ENCODE peak calls at places on chromosomes 7 and 10, in four cellular contexts. R is OCI-LY7, K is fibroblast of lung, C is astrocyte. J is an unnamed sample.
A peak's percentile ranks its signal among the peaks of the same experiment; 100 is the strongest.

GRCh38 chr10:86758231-86759072 is 2.0 kb downstream of the BMPR1A start:
- DNase-seq in K (peak; percentile 48), C (no peak), R (no peak), J (no peak)

GRCh38 chr10:19929466-19930140 is 113.4 kb downstream of the PLXDC2 start:
- DNase-seq in R (no peak), K (peak; percentile 87), C (peak; percentile 86), J (peak; percentile 84)

GRCh38 chr10:100816671-100817070 is 71.3 kb downstream of the PAX2 start:
- DNase-seq in C (no peak), K (no peak), R (no peak), J (no peak)

GRCh38 chr7:4943297-4943696 is 15.7 kb downstream of the MMD2 start:
- DNase-seq in C (no peak), R (no peak), K (no peak), J (no peak)

GRCh38 chr7:70380315-70381027 is 751.5 kb upstream of the GALNT17 start:
- DNase-seq in C (peak; percentile 63), K (peak; percentile 71), R (no peak), J (peak; percentile 86)

GRCh38 chr10:624605-625334 is 64.7 kb downstream of the DIP2C start:
- DNase-seq in R (no peak), C (peak; percentile 88), K (peak; percentile 91), J (peak; percentile 97)

GRCh38 chr7:77258593-77258992 is 59.0 kb upstream of the FGL2 start:
- DNase-seq in C (no peak), R (no peak), K (no peak), J (no peak)

GRCh38 chr10:43627942-43628341 is 20.7 kb downstream of the ZNF32 start:
- DNase-seq in K (no peak), R (no peak), C (no peak), J (no peak)

GRCh38 chr7:18350678-18351077 is 144.9 kb upstream of the HDAC9 start:
- DNase-seq in K (no peak), R (no peak), C (no peak), J (no peak)

GRCh38 chr10:93999401-93999851 is 5.7 kb downstream of the PLCE1 start:
- DNase-seq in C (peak; percentile 91), R (no peak), K (peak; percentile 93), J (peak; percentile 95)

GRCh38 chr10:73931767-73932624 is 21.1 kb downstream of the PLAU start:
- DNase-seq in R (peak; percentile 33), K (peak; percentile 34), C (no peak), J (no peak)

GRCh38 chr7:4837041-4837813 is 24.6 kb downstream of the PAPOLB start:
- DNase-seq in K (no peak), C (no peak), R (no peak), J (peak; percentile 87)

GRCh38 chr10:113056468-113057021 is 106.5 kb downstream of the TCF7L2 start:
- DNase-seq in C (peak; percentile 89), R (no peak), K (peak; percentile 90), J (no peak)

GRCh38 chr7:155206286-155207020 is 91.2 kb upstream of the INSIG1 start:
- DNase-seq in R (peak; percentile 86), K (peak; percentile 91), C (peak; percentile 90), J (peak; percentile 97)

GRCh38 chr10:72272689-72273409 is 875 bp upstream of the DDIT4 start:
- DNase-seq in C (peak; percentile 85), R (peak; percentile 86), K (peak; percentile 92), J (peak; percentile 95)

DNA sequence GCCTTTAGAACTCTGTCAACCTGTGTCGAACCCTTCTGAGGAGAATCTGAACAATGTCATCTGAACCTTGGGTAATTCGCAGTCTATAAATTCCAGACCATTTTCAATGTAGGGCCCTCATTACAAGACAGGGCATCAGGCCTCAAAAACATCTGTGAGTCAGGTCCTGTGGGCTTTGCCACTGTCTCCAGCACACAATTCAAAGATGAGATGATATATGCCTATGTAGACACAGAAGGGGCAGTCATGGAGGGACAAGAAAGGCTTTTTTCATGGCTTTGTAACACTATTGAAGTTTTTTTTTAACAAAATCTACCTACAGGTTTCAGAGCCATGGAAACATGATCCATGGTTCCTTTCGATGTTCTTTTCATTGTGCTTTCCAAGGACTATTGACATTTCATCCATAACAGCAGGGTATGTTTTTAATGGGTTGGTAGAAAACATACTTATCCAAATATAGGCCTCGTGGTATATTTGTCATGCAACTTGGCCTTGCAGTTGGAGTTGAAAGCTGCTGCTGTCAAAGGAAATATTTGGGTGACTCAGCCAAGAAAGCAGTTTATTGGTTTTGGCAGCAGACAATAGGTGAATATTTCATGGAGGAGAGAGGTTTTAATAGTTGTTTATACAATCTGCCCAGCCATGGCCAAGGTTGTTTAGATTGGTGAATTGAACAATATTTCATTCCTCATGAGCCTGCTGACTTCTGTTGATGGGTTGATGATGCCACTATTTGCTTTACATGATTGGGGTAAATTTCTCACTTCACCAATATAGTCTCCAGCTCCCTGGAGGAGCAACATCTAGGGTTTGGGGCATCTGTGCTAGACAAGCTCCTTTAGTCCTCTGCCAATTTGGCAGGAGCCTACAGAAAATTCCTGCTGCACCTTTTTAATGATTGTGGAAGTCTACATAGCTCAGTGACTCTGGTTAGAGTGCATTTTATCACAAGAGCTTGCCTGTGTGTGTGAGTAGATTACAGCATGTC is 158.4 kb upstream of the TMEM72 start:
- DNase-seq in K (peak; percentile 100), C (peak; percentile 100), R (no peak), J (peak; percentile 80)
- H2AFZ ChIP-seq in K (no peak overlapping the region), C (no peak overlapping the region), R (no peak overlapping the region), J (no peak overlapping the region)

DNA sequence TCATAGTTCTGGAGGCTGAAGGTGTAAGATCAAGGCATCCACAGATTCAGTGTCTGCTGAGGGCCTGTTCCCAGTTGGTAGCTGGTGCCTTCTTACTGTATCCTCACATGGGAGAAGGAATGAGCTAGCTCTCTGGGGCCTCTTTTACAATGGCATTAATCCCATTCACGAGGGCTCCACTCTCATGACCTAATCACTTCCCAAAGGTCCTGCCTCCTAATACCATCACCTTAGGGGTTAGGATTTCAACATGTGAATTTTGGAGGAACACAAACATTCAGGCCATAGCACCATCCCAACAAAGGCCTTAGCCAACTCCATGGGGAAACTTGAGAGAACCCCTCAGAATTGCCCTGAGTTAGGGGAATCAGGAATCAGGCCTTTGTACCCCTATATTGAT is 66.1 kb upstream of the CREB5 start:
- DNase-seq in K (no peak), C (no peak), R (no peak), J (no peak)
- H2AFZ ChIP-seq in K (no peak overlapping the region), C (no peak overlapping the region), R (no peak overlapping the region), J (no peak overlapping the region)

DNA sequence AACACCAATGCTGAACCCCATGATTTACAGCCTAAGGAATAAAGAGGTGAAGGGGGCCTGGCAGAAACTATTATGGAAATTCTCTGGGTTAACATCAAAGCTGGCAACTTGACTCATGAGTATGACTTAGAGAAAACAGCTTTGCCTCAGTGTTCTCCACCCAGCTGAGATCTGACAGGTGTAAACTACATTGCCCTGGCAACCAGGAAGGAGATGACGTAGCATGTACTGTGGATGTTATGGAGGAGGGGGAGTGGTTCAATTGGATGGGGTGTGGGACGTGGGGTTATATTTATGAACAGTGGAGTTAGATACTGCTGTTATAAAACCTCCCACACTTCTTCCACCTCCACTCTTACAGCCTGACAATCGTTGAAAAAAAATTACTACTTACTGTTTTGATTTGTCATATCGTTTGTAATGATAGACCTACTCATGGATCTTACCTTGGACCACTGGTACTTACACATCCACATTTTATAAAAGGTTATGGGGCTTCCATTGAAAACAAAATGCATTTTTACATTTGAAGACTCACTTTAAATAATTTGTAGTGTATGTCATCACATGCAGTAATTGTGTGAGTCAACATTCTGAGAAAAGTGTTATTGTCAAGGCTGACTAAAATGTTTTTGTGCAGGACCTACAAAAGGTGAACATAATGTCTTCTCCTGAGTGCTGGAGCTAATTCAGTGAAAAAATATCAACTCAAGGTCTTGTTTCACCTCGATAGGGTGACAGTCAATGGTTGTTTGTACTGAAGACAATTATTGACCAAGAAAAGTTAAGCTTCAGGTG is 6.4 kb downstream of the OR2F1 start:
- DNase-seq in K (no peak), C (no peak), R (no peak), J (no peak)
- H2AFZ ChIP-seq in K (no peak overlapping the region), C (no peak overlapping the region), R (no peak overlapping the region), J (no peak overlapping the region)

GRCh38 chr10:88493676-88494483 is 89.2 kb downstream of the RNLS start:
- DNase-seq in R (peak; percentile 4), C (peak; percentile 75), K (peak; percentile 83), J (peak; percentile 64)
- H2AFZ ChIP-seq in R (peak overlapping the region; percentile 25), C (peak overlapping the region; percentile 12), K (peak overlapping the region; percentile 43), J (peak overlapping the region; percentile 47)

GRCh38 chr7:20238268-20238753 is 21.1 kb upstream of the MACC1 start:
- DNase-seq in R (no peak), K (no peak), C (no peak), J (no peak)

GRCh38 chr7:20238754-20239324 is 21.7 kb upstream of the MACC1 start:
- DNase-seq in C (peak; percentile 73), R (no peak), K (peak; percentile 73), J (no peak)

GRCh38 chr7:20236790-20237189 is 19.6 kb upstream of the MACC1 start:
- DNase-seq in K (peak; percentile 82), C (peak; percentile 77), R (no peak), J (no peak)

GRCh38 chr7:20236043-20236442 is 18.9 kb upstream of the MACC1 start:
- DNase-seq in K (no peak), R (no peak), C (no peak), J (no peak)

GRCh38 chr7:20237464-20238267 is 20.5 kb upstream of the MACC1 start:
- DNase-seq in R (no peak), K (no peak), C (no peak), J (no peak)
- H2AFZ ChIP-seq in R (no peak overlapping the region), K (no peak overlapping the region), C (no peak overlapping the region), J (no peak overlapping the region)

DNA sequence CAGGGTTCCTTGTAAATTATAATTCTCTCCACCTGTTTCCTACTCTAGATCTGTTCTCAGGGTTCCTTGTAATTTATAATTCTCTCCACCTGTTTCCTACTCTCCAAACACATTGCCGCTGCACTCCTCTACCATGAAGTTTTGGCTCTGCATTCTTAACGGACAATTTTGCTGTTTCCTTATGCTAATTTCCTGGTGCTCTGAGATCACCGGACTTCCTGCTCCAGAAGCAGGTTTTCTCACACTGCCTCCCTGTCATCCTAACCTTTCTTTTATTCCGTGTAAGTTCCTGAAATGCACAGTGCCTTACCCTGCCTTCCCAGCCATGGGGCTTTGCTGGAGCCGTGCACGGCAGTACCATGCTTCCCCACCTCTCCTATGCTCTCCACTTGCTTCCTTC is 256.8 kb downstream of the PLXNA4 start:
- DNase-seq in C (no peak), R (no peak), K (no peak), J (no peak)
- H2AFZ ChIP-seq in C (no peak overlapping the region), R (no peak overlapping the region), K (no peak overlapping the region), J (no peak overlapping the region)

GRCh38 chr10:88211230-88211629 is 347.8 kb downstream of the PTEN start:
- DNase-seq in K (no peak), R (no peak), C (no peak), J (no peak)
- H2AFZ ChIP-seq in K (no peak overlapping the region), R (no peak overlapping the region), C (no peak overlapping the region), J (no peak overlapping the region)

GRCh38 chr10:104328636-104328915 is 9.7 kb downstream of the ITPRIP start:
- DNase-seq in C (no peak), R (no peak), K (no peak), J (no peak)
- H2AFZ ChIP-seq in C (no peak overlapping the region), R (no peak overlapping the region), K (no peak overlapping the region), J (no peak overlapping the region)

J was measured in osteoblast.